ENCODE peak calls at places on chromosomes 16 and 17, in six cellular contexts. K, N, C, T, I and S are unnamed samples.

GRCh38 chr17:6831662-6832263 is at the start of gene TEKT1:
- DNase-seq in C (peak; percentile 62), N (peak; percentile 66), K (peak; percentile 80), T (peak; percentile 95), I (peak; percentile 51), S (peak; percentile 10)

GRCh38 chr17:17098426-17099035 is 56.3 kb downstream of the MPRIP start:
- DNase-seq in C (peak; percentile 53), K (peak; percentile 43), T (no peak), N (no peak), I (no peak), S (no peak)

GRCh38 chr17:50781167-50781566 is 13.8 kb upstream of the ANKRD40CL start:
- DNase-seq in C (no peak), I (no peak), T (no peak), K (no peak), N (no peak), S (no peak)

GRCh38 chr17:64296246-64296645 is 33.2 kb upstream of the TEX2 start:
- DNase-seq in T (no peak), N (no peak), C (no peak), I (no peak), K (no peak), S (no peak)

GRCh38 chr16:27745348-27745747 is 195.4 kb downstream of the KATNIP start:
- DNase-seq in T (no peak), I (no peak), K (no peak), C (no peak), N (no peak), S (no peak)

GRCh38 chr16:47986031-47986430 is 169.8 kb downstream of the ABCC12 start:
- DNase-seq in K (no peak), I (no peak), T (no peak), C (no peak), N (no peak), S (no peak)

GRCh38 chr17:71361691-71362450 is 758.9 kb upstream of the SOX9 start:
- DNase-seq in C (no peak), I (no peak), N (no peak), K (no peak), T (no peak), S (no peak)

GRCh38 chr17:77256710-77257109 is 115.9 kb downstream of the SEC14L1 start:
- DNase-seq in N (no peak), T (no peak), C (no peak), I (no peak), K (no peak), S (no peak)